ENCODE peak calls at places on chromosomes 16 and 17, in ten cellular contexts. Q, M, T, L, E, R, H, X, F and I are unnamed samples.

GRCh38 chr16:72093448-72094265 is at the start of the genes DHX38 and TXNL4B:
- DNase-seq in Q (peak), M (peak), T (peak), L (peak), E (peak), R (peak), H (peak), X (peak), F (peak), I (peak)

GRCh38 chr17:12134101-12134500 is 113.4 kb downstream of the MAP2K4 start:
- DNase-seq in Q (no peak), M (no peak), T (no peak), L (no peak), E (no peak), R (no peak), H (no peak), X (no peak), F (no peak), I (no peak)

GRCh38 chr17:48307814-48308411 is 122.1 kb downstream of the SKAP1 start:
- DNase-seq in Q (peak), M (no peak), T (no peak), L (peak), E (peak), R (peak), H (peak), X (peak), F (peak), I (peak)

GRCh38 chr16:2339521-2340484 is 725 bp downstream of the ABCA3 start:
- DNase-seq in Q (peak), M (peak), T (peak), L (peak), E (no peak), R (peak), H (peak), X (peak), F (peak), I (peak)

GRCh38 chr16:57395026-57395425 is 9.5 kb upstream of the CCL17 start:
- DNase-seq in Q (no peak), M (no peak), T (no peak), L (no peak), E (no peak), R (no peak), H (no peak), X (no peak), F (no peak), I (no peak)

GRCh38 chr17:74295625-74296547 is 21.9 kb downstream of the DNAI2 start:
- DNase-seq in Q (no peak), M (no peak), T (no peak), L (no peak), E (no peak), R (no peak), H (no peak), X (peak), F (no peak), I (no peak)

GRCh38 chr16:12614662-12615278 is 188.9 kb downstream of the CPPED1 start:
- DNase-seq in Q (no peak), M (no peak), T (no peak), L (no peak), E (no peak), R (no peak), H (no peak), X (no peak), F (no peak), I (no peak)

GRCh38 chr16:19490619-19491018 is 31.3 kb downstream of the GDE1 start:
- DNase-seq in Q (no peak), M (no peak), T (no peak), L (no peak), E (no peak), R (no peak), H (no peak), X (no peak), F (no peak), I (no peak)

GRCh38 chr17:82012482-82013295 is 10.0 kb downstream of the CENPX start:
- DNase-seq in Q (peak), M (no peak), T (no peak), L (no peak), E (no peak), R (no peak), H (peak), X (no peak), F (no peak), I (no peak)

GRCh38 chr17:28982191-28982793 is 23.5 kb downstream of the SEZ6 start:
- DNase-seq in Q (no peak), M (peak), T (no peak), L (peak), E (no peak), R (no peak), H (no peak), X (no peak), F (no peak), I (peak)

GRCh38 chr17:3033741-3034577 is 29.4 kb downstream of the OR1D5 start:
- DNase-seq in Q (no peak), M (no peak), T (no peak), L (no peak), E (no peak), R (no peak), H (no peak), X (no peak), F (no peak), I (no peak)